ENCODE peak calls at places on chromosomes 16 and 17, in four cellular contexts. One of them, this sample, is unnamed.

GRCh38 chr16:1078579-1079021 is 6.1 kb downstream of the SSTR5 start:
- DNase-seq in fibroblast of pulmonary artery: peak; percentile 62
- DNase-seq in HFFc6: peak; percentile 49
- DNase-seq in foreskin melanocyte: no peak
- DNase-seq in this sample: peak; percentile 93

GRCh38 chr16:68179196-68179795 is 56.6 kb downstream of the ESRP2 start:
- DNase-seq in fibroblast of pulmonary artery: peak; percentile 37
- DNase-seq in foreskin melanocyte: no peak
- DNase-seq in HFFc6: no peak
- DNase-seq in this sample: no peak

GRCh38 chr17:31859487-31860008 is 504 bp upstream of the COPRS start:
- DNase-seq in foreskin melanocyte: no peak
- DNase-seq in fibroblast of pulmonary artery: no peak
- DNase-seq in HFFc6: no peak
- DNase-seq in this sample: no peak

GRCh38 chr17:968812-969766 is 10.5 kb downstream of the NXN start:
- DNase-seq in fibroblast of pulmonary artery: no peak
- DNase-seq in HFFc6: peak; percentile 42
- DNase-seq in foreskin melanocyte: no peak
- DNase-seq in this sample: no peak

GRCh38 chr17:45667591-45668171 is 116.4 kb upstream of the CRHR1 start:
- DNase-seq in foreskin melanocyte: no peak
- DNase-seq in fibroblast of pulmonary artery: no peak
- DNase-seq in HFFc6: no peak
- DNase-seq in this sample: no peak

GRCh38 chr16:11302977-11303376 is 21.8 kb upstream of the PRM1 start:
- DNase-seq in foreskin melanocyte: no peak
- DNase-seq in HFFc6: no peak
- DNase-seq in fibroblast of pulmonary artery: no peak
- DNase-seq in this sample: peak; percentile 58

GRCh38 chr16:12178251-12178990 is 201.9 kb downstream of the SNX29 start:
- DNase-seq in HFFc6: no peak
- DNase-seq in fibroblast of pulmonary artery: peak; percentile 82
- DNase-seq in foreskin melanocyte: no peak
- DNase-seq in this sample: no peak

GRCh38 chr17:30920282-30920681 is 1.5 kb upstream of the ADAP2 start:
- DNase-seq in fibroblast of pulmonary artery: peak; percentile 29
- DNase-seq in foreskin melanocyte: no peak
- DNase-seq in HFFc6: no peak
- DNase-seq in this sample: no peak

GRCh38 chr17:20206068-20206467 is 196.9 kb downstream of the SPECC1 start:
- DNase-seq in foreskin melanocyte: no peak
- DNase-seq in fibroblast of pulmonary artery: peak; percentile 39
- DNase-seq in HFFc6: no peak
- DNase-seq in this sample: no peak

GRCh38 chr16:20042848-20043247 is 30.8 kb downstream of the GPR139 start:
- DNase-seq in HFFc6: no peak
- DNase-seq in fibroblast of pulmonary artery: no peak
- DNase-seq in foreskin melanocyte: no peak
- DNase-seq in this sample: no peak

GRCh38 chr17:74305865-74306654 is 20.0 kb upstream of the KIF19 start:
- DNase-seq in foreskin melanocyte: no peak
- DNase-seq in HFFc6: no peak
- DNase-seq in fibroblast of pulmonary artery: no peak
- DNase-seq in this sample: no peak

GRCh38 chr17:77480509-77481215 is 339.9 kb downstream of the SEC14L1 start:
- DNase-seq in fibroblast of pulmonary artery: no peak
- DNase-seq in foreskin melanocyte: no peak
- DNase-seq in HFFc6: no peak
- DNase-seq in this sample: no peak

GRCh38 chr17:48484256-48484655 is 46.6 kb downstream of the HOXB1 start:
- DNase-seq in fibroblast of pulmonary artery: no peak
- DNase-seq in foreskin melanocyte: no peak
- DNase-seq in HFFc6: peak; percentile 57
- DNase-seq in this sample: no peak

GRCh38 chr17:69637399-69638165 is 223.1 kb downstream of the MAP2K6 start:
- DNase-seq in fibroblast of pulmonary artery: peak; percentile 16
- DNase-seq in HFFc6: peak; percentile 76
- DNase-seq in foreskin melanocyte: no peak
- DNase-seq in this sample: no peak

GRCh38 chr16:65817066-65817465 is 549.4 kb upstream of the CDH5 start:
- DNase-seq in HFFc6: no peak
- DNase-seq in fibroblast of pulmonary artery: no peak
- DNase-seq in foreskin melanocyte: no peak
- DNase-seq in this sample: no peak

GRCh38 chr16:22257440-22257839 is 39.8 kb upstream of the POLR3E start:
- DNase-seq in fibroblast of pulmonary artery: no peak
- DNase-seq in foreskin melanocyte: no peak
- DNase-seq in HFFc6: no peak
- DNase-seq in this sample: no peak

GRCh38 chr17:46764335-46764708 is 54.2 kb downstream of the WNT3 start:
- DNase-seq in HFFc6: no peak
- DNase-seq in foreskin melanocyte: no peak
- DNase-seq in fibroblast of pulmonary artery: no peak
- DNase-seq in this sample: no peak